ENCODE peak calls at places on chromosomes 12 and 14, in nine cellular contexts. M is HS-5; K is DMS153; Y is activated naive CD8-positive, alpha-beta T cell treated with anti-CD3 and anti-CD28 coated beads for 36 hours; T is dermis blood vessel endothelial cell; F is stimulated activated CD4-positive, alpha-beta T cell treated with anti-CD3 and anti-CD28 coated beads, TNF-alpha, amount 100 ng/mL, for 1 hour; E is mucosa of descending colon; L is stromal cell of bone marrow; Z is cardiac muscle cell. J is an unnamed sample.

GRCh38 chr12:2844786-2845185 is 10.0 kb upstream of the NRIP2 start:
- DNase-seq in M (no peak), K (no peak), Y (no peak), T (no peak), F (no peak), E (no peak), L (no peak), Z (no peak), J (no peak)

GRCh38 chr14:104937161-104937560 is 12.5 kb downstream of the PLD4 start:
- DNase-seq in M (no peak), K (no peak), Y (no peak), T (no peak), F (no peak), E (no peak), L (no peak), Z (no peak), J (no peak)

GRCh38 chr12:57467212-57467874 is 7.8 kb downstream of the GLI1 start:
- DNase-seq in M (no peak), K (no peak), Y (no peak), T (no peak), F (no peak), E (no peak), L (no peak), Z (no peak), J (no peak)

GRCh38 chr14:104863131-104863862 is 1.8 kb upstream of the CEP170B start:
- DNase-seq in M (no peak), K (no peak), Y (no peak), T (no peak), F (no peak), E (peak), L (no peak), Z (no peak), J (no peak)

GRCh38 chr12:39605501-39605900 is 14.1 kb downstream of the ABCD2 start:
- DNase-seq in M (no peak), K (no peak), Y (no peak), T (no peak), F (no peak), E (no peak), L (no peak), Z (peak), J (no peak)

GRCh38 chr12:24415934-24416333 is 466.5 kb upstream of the SOX5 start:
- DNase-seq in M (no peak), K (no peak), Y (no peak), T (no peak), F (no peak), E (no peak), L (no peak), Z (no peak), J (no peak)

GRCh38 chr12:113932411-113933196 is 33.5 kb downstream of the RBM19 start:
- DNase-seq in M (no peak), K (no peak), Y (no peak), T (no peak), F (no peak), E (no peak), L (no peak), Z (peak), J (peak)

GRCh38 chr14:87868920-87869319 is 124.1 kb downstream of the GALC start:
- DNase-seq in M (no peak), K (no peak), Y (no peak), T (no peak), F (no peak), E (no peak), L (no peak), Z (no peak), J (no peak)

GRCh38 chr12:125092872-125093680 is 27.8 kb downstream of the AACS start:
- DNase-seq in M (peak), K (peak), Y (no peak), T (no peak), F (no peak), E (peak), L (peak), Z (peak), J (no peak)

GRCh38 chr14:70735043-70735442 is 74.3 kb downstream of the MAP3K9 start:
- DNase-seq in M (no peak), K (peak), Y (no peak), T (no peak), F (no peak), E (no peak), L (no peak), Z (peak), J (no peak)

GRCh38 chr14:94441130-94441529 is 11.5 kb downstream of the SERPINA11 start:
- DNase-seq in M (no peak), K (no peak), Y (no peak), T (no peak), F (no peak), E (no peak), L (no peak), Z (no peak), J (no peak)

GRCh38 chr12:128474916-128475315 is 207.9 kb downstream of the TMEM132C start:
- DNase-seq in M (no peak), K (no peak), Y (no peak), T (no peak), F (no peak), E (no peak), L (no peak), Z (no peak), J (no peak)

GRCh38 chr12:28708918-28709371 is 440.1 kb upstream of the FAR2 start:
- DNase-seq in M (no peak), K (no peak), Y (no peak), T (no peak), F (no peak), E (no peak), L (peak), Z (peak), J (no peak)

GRCh38 chr14:65299837-65300236 is 112.7 kb upstream of the FUT8 start:
- DNase-seq in M (no peak), K (no peak), Y (no peak), T (no peak), F (no peak), E (no peak), L (no peak), Z (no peak), J (no peak)

GRCh38 chr12:131704509-131704908 is 6.4 kb upstream of the SFSWAP start:
- DNase-seq in M (no peak), K (no peak), Y (no peak), T (no peak), F (no peak), E (no peak), L (no peak), Z (no peak), J (no peak)

GRCh38 chr12:116065561-116065960 is 211.9 kb downstream of the MED13L start:
- DNase-seq in M (no peak), K (no peak), Y (no peak), T (no peak), F (no peak), E (no peak), L (no peak), Z (peak), J (no peak)

GRCh38 chr12:116849216-116849615 is 32.0 kb downstream of the HRK start:
- DNase-seq in M (no peak), K (no peak), Y (no peak), T (no peak), F (no peak), E (no peak), L (no peak), Z (no peak), J (no peak)

GRCh38 chr14:35878272-35879140 is 52.4 kb downstream of the BRMS1L start:
- DNase-seq in M (peak), K (no peak), Y (no peak), T (peak), F (no peak), E (no peak), L (peak), Z (peak), J (no peak)

GRCh38 chr12:11650697-11651281 is 1.3 kb downstream of the ETV6 start:
- DNase-seq in M (no peak), K (peak), Y (no peak), T (peak), F (no peak), E (no peak), L (no peak), Z (peak), J (peak)

GRCh38 chr12:116196226-116196625 is 81.3 kb downstream of the MED13L start:
- DNase-seq in M (no peak), K (no peak), Y (no peak), T (no peak), F (no peak), E (no peak), L (no peak), Z (no peak), J (no peak)

GRCh38 chr14:90970167-90970600 is 90.3 kb downstream of the RPS6KA5 start:
- DNase-seq in M (peak), K (no peak), Y (no peak), T (peak), F (no peak), E (no peak), L (no peak), Z (peak), J (no peak)

GRCh38 chr12:85356596-85357385 is 76.8 kb downstream of the ALX1 start:
- DNase-seq in M (peak), K (no peak), Y (no peak), T (peak), F (no peak), E (no peak), L (no peak), Z (no peak), J (no peak)

GRCh38 chr12:65318186-65318685 is 39.8 kb downstream of the MSRB3 start:
- DNase-seq in M (no peak), K (no peak), Y (no peak), T (no peak), F (no peak), E (no peak), L (no peak), Z (no peak), J (no peak)

GRCh38 chr12:47754881-47755280 is 3.8 kb downstream of the RAPGEF3 start:
- DNase-seq in M (no peak), K (no peak), Y (no peak), T (no peak), F (no peak), E (peak), L (no peak), Z (no peak), J (no peak)

GRCh38 chr12:52076811-52077210 is 2.7 kb upstream of the SMIM41 start:
- DNase-seq in M (no peak), K (no peak), Y (no peak), T (no peak), F (no peak), E (no peak), L (no peak), Z (no peak), J (peak)

GRCh38 chr14:94345344-94346072 is 22.4 kb upstream of the SERPINA6 start:
- DNase-seq in M (peak), K (no peak), Y (no peak), T (no peak), F (no peak), E (no peak), L (peak), Z (peak), J (no peak)

GRCh38 chr12:15220451-15220850 is 766 bp downstream of the RERG start:
- DNase-seq in M (no peak), K (no peak), Y (no peak), T (no peak), F (no peak), E (no peak), L (no peak), Z (no peak), J (no peak)

GRCh38 chr12:31951008-31951407 is 8.2 kb upstream of the RESF1 start:
- DNase-seq in M (no peak), K (no peak), Y (no peak), T (no peak), F (no peak), E (no peak), L (no peak), Z (no peak), J (no peak)

GRCh38 chr12:64098709-64099354 is 123.3 kb downstream of the KICS2 start:
- DNase-seq in M (peak), K (no peak), Y (no peak), T (peak), F (no peak), E (no peak), L (no peak), Z (peak), J (no peak)

GRCh38 chr12:89334770-89335169 is 17.5 kb downstream of the DUSP6 start:
- DNase-seq in M (no peak), K (no peak), Y (no peak), T (no peak), F (no peak), E (no peak), L (no peak), Z (peak), J (no peak)

GRCh38 chr12:54784115-54784514 is 70.2 kb upstream of the MUCL1 start:
- DNase-seq in M (no peak), K (no peak), Y (no peak), T (no peak), F (no peak), E (no peak), L (no peak), Z (no peak), J (no peak)

GRCh38 chr12:697426-697825 is 34.2 kb upstream of the NINJ2 start:
- DNase-seq in M (no peak), K (no peak), Y (no peak), T (no peak), F (no peak), E (no peak), L (no peak), Z (no peak), J (no peak)

GRCh38 chr14:39432619-39433451 is 602 bp upstream of the FBXO33 start:
- DNase-seq in M (peak), K (peak), Y (peak), T (peak), F (no peak), E (peak), L (peak), Z (peak), J (peak)

GRCh38 chr12:64400041-64400440 is 4.2 kb upstream of the XPOT start:
- DNase-seq in M (no peak), K (no peak), Y (no peak), T (no peak), F (no peak), E (no peak), L (no peak), Z (peak), J (no peak)

GRCh38 chr14:92009604-92010003 is 30.3 kb downstream of the TRIP11 start:
- DNase-seq in M (no peak), K (no peak), Y (no peak), T (no peak), F (no peak), E (no peak), L (no peak), Z (no peak), J (no peak)

GRCh38 chr14:104422301-104423223 is 157.0 kb upstream of the C14orf180 start:
- DNase-seq in M (no peak), K (no peak), Y (no peak), T (no peak), F (no peak), E (no peak), L (no peak), Z (no peak), J (peak)

GRCh38 chr12:121095544-121096198 is 37.0 kb upstream of the P2RX7 start:
- DNase-seq in M (no peak), K (no peak), Y (peak), T (peak), F (peak), E (peak), L (no peak), Z (peak), J (peak)

GRCh38 chr12:122614839-122615238 is 87.8 kb downstream of the KNTC1 start:
- DNase-seq in M (no peak), K (no peak), Y (no peak), T (no peak), F (no peak), E (no peak), L (no peak), Z (no peak), J (no peak)

GRCh38 chr14:32004300-32004699 is 72.8 kb upstream of the ARHGAP5 start:
- DNase-seq in M (peak), K (no peak), Y (no peak), T (no peak), F (no peak), E (no peak), L (peak), Z (peak), J (no peak)

J was measured in ecto neural progenitor cell.